ENCODE peak calls at places on chromosome 2, in five cellular contexts. K is CD8-positive, alpha-beta T cell; D is ovary; R is sigmoid colon; G is adrenal gland. H is an unnamed sample. For H3K4me1 and H3K27me3, the result is how much of the 10 kb centered on the place peaks cover.

GRCh38 chr2:101714098-101714497 is 16.6 kb downstream of the MAP4K4 start:
- DNase-seq in K (no peak), D (no peak), R (no peak), G (no peak), H (no peak)

GRCh38 chr2:33859191-33859590 is 260.1 kb upstream of the FAM98A start:
- DNase-seq in K (no peak), D (no peak), R (no peak), G (no peak), H (no peak)

GRCh38 chr2:104473568-104473967 is 380.3 kb upstream of the POU3F3 start:
- DNase-seq in R (no peak), G (no peak), D (no peak), K (no peak), H (no peak)

GRCh38 chr2:135257383-135258090 is 205.4 kb downstream of the RAB3GAP1 start:
- DNase-seq in K (no peak), D (no peak), G (no peak), R (no peak), H (no peak)

GRCh38 chr2:173922760-173923159 is 42.4 kb downstream of the SP3 start:
- DNase-seq in G (no peak), R (no peak), K (no peak), D (no peak), H (no peak)

GRCh38 chr2:127580167-127581049 is 44.9 kb downstream of the MYO7B start:
- DNase-seq in G (no peak), D (peak), R (no peak), K (no peak), H (no peak)

GRCh38 chr2:205681836-205682238 is 464 bp upstream of the NRP2 start:
- DNase-seq in D (no peak), G (no peak), R (peak), K (no peak), H (no peak)

GRCh38 chr2:237998530-237998929 is 31.7 kb downstream of the UBE2F start:
- DNase-seq in K (no peak), D (no peak), R (no peak), G (no peak), H (no peak)

GRCh38 chr2:126059379-126059778 is 596.6 kb upstream of the GYPC start:
- DNase-seq in G (no peak), R (no peak), D (no peak), K (no peak), H (no peak)

GRCh38 chr2:69242651-69243051 is 144.4 kb downstream of the GFPT1 start:
- DNase-seq in R (no peak), G (no peak), K (no peak), D (no peak), H (no peak)

GRCh38 chr2:134252092-134252775 is 1.6 kb upstream of the MGAT5 start:
- DNase-seq in G (no peak), D (no peak), K (no peak), R (no peak), H (no peak)

GRCh38 chr2:134250840-134251461 is 2.9 kb upstream of the MGAT5 start:
- DNase-seq in D (no peak), R (no peak), G (no peak), K (no peak), H (no peak)

GRCh38 chr2:134253804-134254203 is at the start of gene MGAT5:
- DNase-seq in D (no peak), R (no peak), K (no peak), G (no peak), H (no peak)

GRCh38 chr2:134254836-134255235 is 964 bp downstream of the MGAT5 start:
- DNase-seq in D (no peak), R (no peak), G (no peak), K (no peak), H (no peak)

GRCh38 chr2:134253117-134253704 is 661 bp upstream of the MGAT5 start:
- DNase-seq in G (no peak), D (no peak), R (no peak), K (no peak), H (no peak)
- H3K4me1 ChIP-seq in G (under half), D (under half), R (under half), K (half or more), H (under half)

DNA sequence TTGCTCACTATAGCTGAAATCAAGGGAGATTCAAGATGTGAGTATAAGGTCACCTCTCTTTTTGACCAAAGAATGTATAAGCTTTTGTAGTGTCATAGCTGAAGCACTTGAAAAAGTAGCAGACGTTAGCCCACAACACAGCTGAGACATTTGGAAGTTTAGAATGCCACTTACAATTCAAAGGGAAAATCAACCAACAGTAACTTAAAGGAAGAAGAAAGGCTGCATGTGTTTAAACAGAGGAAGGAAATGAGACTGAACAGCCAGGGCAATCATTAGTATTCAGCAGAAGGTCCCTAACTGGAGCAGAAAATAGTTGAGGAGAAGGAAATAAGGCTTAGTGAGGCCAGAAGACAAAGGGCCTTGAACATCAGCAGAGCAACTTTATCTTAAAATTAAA is 23.5 kb upstream of the SCG2 start:
- DNase-seq in K (no peak), R (no peak), G (no peak), D (no peak), H (no peak)
- H3K27me3 ChIP-seq in K (under half), R (under half), G (under half), D (under half), H (under half)

DNA sequence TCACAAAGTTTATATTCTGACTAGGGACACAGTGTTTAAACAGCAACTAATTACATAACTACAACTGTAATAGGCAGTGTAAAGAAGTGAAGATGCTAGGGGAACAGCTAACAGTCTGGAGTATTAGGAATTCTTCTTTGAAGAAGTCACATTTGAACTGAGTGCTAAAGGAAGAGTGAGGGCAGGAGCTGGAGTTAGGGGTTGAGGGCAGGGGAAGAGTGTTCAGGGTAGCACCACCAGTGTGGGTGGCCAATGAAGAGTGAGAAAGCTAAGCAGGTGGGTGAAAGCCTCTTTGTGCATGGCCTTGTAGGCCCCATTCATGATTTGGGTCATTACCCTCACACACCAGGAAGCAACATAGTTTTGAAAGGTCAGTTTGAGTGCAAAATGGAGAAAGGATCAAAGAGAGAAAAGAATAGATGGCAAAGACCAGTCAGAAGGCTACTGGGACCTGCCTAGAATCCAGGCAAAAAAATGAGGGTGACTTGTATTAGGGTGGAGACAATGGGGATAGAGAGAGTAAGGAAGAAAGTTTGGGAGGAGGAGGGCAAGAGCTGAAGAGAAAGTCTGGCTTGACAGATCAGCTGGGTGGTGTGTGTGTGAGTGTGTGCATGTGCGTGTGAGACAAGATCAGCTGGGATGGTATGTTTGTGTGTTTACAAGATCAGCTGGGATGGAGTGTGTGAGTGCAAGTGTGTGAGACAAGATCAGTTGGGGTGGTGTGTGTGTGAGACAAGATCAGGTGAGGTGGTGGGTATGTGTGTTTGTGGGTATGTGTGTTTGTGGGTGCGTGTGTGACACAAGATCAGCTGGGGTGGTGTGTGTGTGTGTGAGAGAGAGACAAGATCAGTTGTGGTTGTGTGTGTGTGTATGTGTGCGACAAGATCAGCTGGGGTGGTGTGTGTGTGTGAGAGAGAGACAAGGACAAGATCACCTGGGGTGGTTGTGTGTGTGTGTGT is 43.6 kb upstream of the AGPS start:
- DNase-seq in K (no peak), D (no peak), R (no peak), G (no peak), H (no peak)
- H3K27ac ChIP-seq in K (no peak), D (no peak), R (no peak), G (no peak), H (no peak)

DNA sequence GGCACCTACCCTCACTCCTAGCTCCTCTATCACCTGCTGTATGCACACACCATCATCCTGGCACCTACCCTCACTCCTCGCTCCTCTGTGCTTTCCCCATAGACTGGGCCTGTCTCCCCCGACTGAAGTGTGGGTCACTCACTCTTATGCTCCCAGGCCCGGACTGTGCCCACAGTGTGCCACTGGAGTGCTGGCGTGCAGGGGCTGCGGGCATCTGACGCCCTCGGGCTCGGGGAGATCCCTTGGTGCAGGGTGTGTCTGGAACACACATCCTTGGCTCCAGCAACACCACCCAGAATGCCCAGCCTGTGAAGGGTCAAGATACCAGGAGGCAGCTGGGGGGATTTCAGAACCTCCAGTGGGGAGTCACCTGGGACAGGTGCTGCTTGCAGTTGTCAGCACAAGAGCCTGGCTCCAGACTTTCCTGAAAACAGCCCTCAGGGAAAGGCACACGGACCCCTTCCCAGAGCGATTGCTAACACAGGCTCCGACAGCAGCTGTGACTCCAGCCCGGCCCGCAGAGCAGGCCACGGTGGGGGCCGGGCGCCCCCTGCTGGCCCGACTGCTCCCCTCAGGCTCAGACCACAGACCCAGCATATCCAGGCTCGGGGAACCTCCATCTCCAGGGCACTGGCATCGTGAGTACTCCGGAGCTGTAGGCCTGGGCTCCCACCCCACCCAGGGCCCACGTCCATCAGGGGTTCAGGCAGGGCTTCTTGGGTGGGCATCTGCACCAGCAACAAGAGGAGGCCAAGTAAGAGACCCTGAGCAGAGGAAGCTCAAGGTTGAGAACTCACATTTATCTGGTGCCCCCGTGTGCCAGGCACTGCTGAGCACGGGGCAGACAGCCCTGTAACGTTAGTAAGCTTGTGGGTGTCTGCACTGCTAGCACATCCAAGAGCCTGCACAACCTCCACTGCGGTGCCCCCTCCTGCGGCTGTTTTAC is 8.6 kb downstream of the HS1BP3 start:
- DNase-seq in R (peak), D (peak), G (peak), K (peak), H (peak)
- H3K4me1 ChIP-seq in R (half or more), D (under half), G (under half), K (under half), H (under half)

DNA sequence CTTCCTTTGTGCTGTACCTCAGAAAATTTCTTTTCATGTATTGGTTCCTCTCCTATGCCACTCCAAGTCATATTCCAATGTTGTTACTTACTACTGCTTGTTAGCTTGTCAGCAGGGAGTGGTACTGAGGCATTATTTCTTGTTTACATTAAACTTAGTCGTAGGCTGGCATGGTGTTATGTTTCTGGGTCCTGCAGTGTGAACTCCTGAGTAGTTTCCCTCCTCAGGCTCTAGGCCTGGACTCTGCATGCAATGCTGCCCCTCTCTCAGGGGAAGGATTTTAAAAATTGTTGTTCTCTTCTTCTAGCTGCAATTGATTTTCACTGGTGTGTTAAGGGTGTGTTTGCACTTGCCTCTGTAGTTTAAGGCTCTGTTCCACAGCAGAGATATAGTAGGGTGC is 671.6 kb downstream of the PLCL1 start:
- DNase-seq in G (no peak), D (no peak), R (no peak), K (no peak), H (no peak)
- H3K27me3 ChIP-seq in G (under half), D (under half), R (under half), K (under half), H (under half)

GRCh38 chr2:163491850-163492249 is 244.0 kb downstream of the FIGN start:
- DNase-seq in R (no peak), G (no peak), K (no peak), D (no peak), H (no peak)

GRCh38 chr2:163493330-163494319 is 242.2 kb downstream of the FIGN start:
- DNase-seq in G (no peak), R (no peak), D (no peak), K (no peak), H (no peak)
- H3K27ac ChIP-seq in G (no peak), R (no peak), D (no peak), K (no peak), H (no peak)

H was measured in lower lobe of right lung.